ENCODE peak calls at places on chromosomes 6 and 20, in five cellular contexts. One of them, this sample, is unnamed.

GRCh38 chr6:20487669-20488375 is 46.4 kb upstream of the CDKAL1 start:
- DNase-seq in HepG2: no peak
- DNase-seq in K562: no peak
- DNase-seq in SK-N-SH: no peak
- DNase-seq in H1: no peak
- DNase-seq in this sample: no peak

GRCh38 chr20:44448753-44449546 is 26.7 kb upstream of the TTPAL start:
- DNase-seq in H1: peak; percentile 80
- DNase-seq in K562: peak; percentile 70
- DNase-seq in HepG2: peak; percentile 68
- DNase-seq in SK-N-SH: peak; percentile 30
- DNase-seq in this sample: no peak

GRCh38 chr20:32004963-32005362 is 5.3 kb upstream of the CCM2L start:
- DNase-seq in K562: peak; percentile 30
- DNase-seq in HepG2: no peak
- DNase-seq in H1: no peak
- DNase-seq in SK-N-SH: no peak
- DNase-seq in this sample: peak; percentile 35

GRCh38 chr20:36745234-36745926 is 510 bp downstream of the NDRG3 start:
- DNase-seq in SK-N-SH: no peak
- DNase-seq in K562: no peak
- DNase-seq in HepG2: peak; percentile 34
- DNase-seq in H1: no peak
- DNase-seq in this sample: peak; percentile 49

GRCh38 chr20:32527447-32528055 is 57.6 kb downstream of the NOL4L start:
- DNase-seq in K562: no peak
- DNase-seq in SK-N-SH: peak; percentile 79
- DNase-seq in HepG2: no peak
- DNase-seq in H1: no peak
- DNase-seq in this sample: no peak

GRCh38 chr20:25399038-25399430 is 8.4 kb upstream of the ABHD12 start:
- DNase-seq in H1: no peak
- DNase-seq in K562: peak; percentile 23
- DNase-seq in SK-N-SH: peak; percentile 68
- DNase-seq in HepG2: peak; percentile 91
- DNase-seq in this sample: peak; percentile 77

GRCh38 chr6:21883929-21884328 is 290.4 kb downstream of the SOX4 start:
- DNase-seq in K562: no peak
- DNase-seq in SK-N-SH: no peak
- DNase-seq in H1: no peak
- DNase-seq in HepG2: no peak
- DNase-seq in this sample: no peak

GRCh38 chr6:116405147-116405546 is 34.4 kb downstream of the DSE start:
- DNase-seq in HepG2: no peak
- DNase-seq in SK-N-SH: peak; percentile 34
- DNase-seq in H1: no peak
- DNase-seq in K562: no peak
- DNase-seq in this sample: no peak

GRCh38 chr20:4811661-4812181 is 90.0 kb downstream of the PRND start:
- DNase-seq in SK-N-SH: no peak
- DNase-seq in HepG2: no peak
- DNase-seq in K562: no peak
- DNase-seq in H1: no peak
- DNase-seq in this sample: no peak

GRCh38 chr6:155050311-155050710 is 55.2 kb downstream of the TIAM2 start:
- DNase-seq in H1: peak; percentile 4
- DNase-seq in HepG2: no peak
- DNase-seq in K562: no peak
- DNase-seq in SK-N-SH: no peak
- DNase-seq in this sample: no peak

GRCh38 chr20:19835533-19836222 is 77.6 kb downstream of the RIN2 start:
- DNase-seq in HepG2: no peak
- DNase-seq in H1: no peak
- DNase-seq in SK-N-SH: peak; percentile 79
- DNase-seq in K562: no peak
- DNase-seq in this sample: no peak

GRCh38 chr20:31788578-31788977 is 30.6 kb upstream of the MYLK2 start:
- DNase-seq in K562: no peak
- DNase-seq in HepG2: no peak
- DNase-seq in SK-N-SH: no peak
- DNase-seq in H1: no peak
- DNase-seq in this sample: peak; percentile 20

GRCh38 chr6:134938896-134939295 is 11.0 kb downstream of the ALDH8A1 start:
- DNase-seq in HepG2: no peak
- DNase-seq in SK-N-SH: no peak
- DNase-seq in H1: no peak
- DNase-seq in K562: no peak
- DNase-seq in this sample: no peak

GRCh38 chr6:161228911-161229591 is 44.8 kb downstream of the AGPAT4 start:
- DNase-seq in K562: no peak
- DNase-seq in HepG2: no peak
- DNase-seq in H1: no peak
- DNase-seq in SK-N-SH: no peak
- DNase-seq in this sample: no peak

GRCh38 chr20:46343358-46344357 is 35.4 kb upstream of the CDH22 start:
- DNase-seq in K562: no peak
- DNase-seq in HepG2: no peak
- DNase-seq in H1: no peak
- DNase-seq in SK-N-SH: no peak
- DNase-seq in this sample: no peak

GRCh38 chr20:61526907-61527306 is 274.8 kb downstream of the CDH4 start:
- DNase-seq in K562: no peak
- DNase-seq in HepG2: no peak
- DNase-seq in H1: no peak
- DNase-seq in SK-N-SH: no peak
- DNase-seq in this sample: no peak

GRCh38 chr20:25018841-25019240 is 26.3 kb upstream of the APMAP start:
- DNase-seq in HepG2: no peak
- DNase-seq in K562: no peak
- DNase-seq in H1: no peak
- DNase-seq in SK-N-SH: no peak
- DNase-seq in this sample: no peak

GRCh38 chr20:64100566-64100888 is 6.8 kb downstream of the NPBWR2 start:
- DNase-seq in SK-N-SH: no peak
- DNase-seq in HepG2: no peak
- DNase-seq in H1: no peak
- DNase-seq in K562: no peak
- DNase-seq in this sample: no peak

GRCh38 chr20:50611128-50611810 is 80.1 kb downstream of the RIPOR3 start:
- DNase-seq in H1: no peak
- DNase-seq in K562: no peak
- DNase-seq in SK-N-SH: no peak
- DNase-seq in HepG2: no peak
- DNase-seq in this sample: no peak

GRCh38 chr20:47982574-47983360 is 197.5 kb upstream of the SULF2 start:
- DNase-seq in K562: peak; percentile 19
- DNase-seq in SK-N-SH: no peak
- DNase-seq in H1: no peak
- DNase-seq in HepG2: no peak
- DNase-seq in this sample: no peak

GRCh38 chr6:81820979-81821378 is 68.5 kb upstream of the TENT5A start:
- DNase-seq in HepG2: no peak
- DNase-seq in SK-N-SH: no peak
- DNase-seq in H1: no peak
- DNase-seq in K562: no peak
- DNase-seq in this sample: no peak

GRCh38 chr6:6331393-6331792 is 10.9 kb upstream of the F13A1 start:
- DNase-seq in H1: no peak
- DNase-seq in HepG2: no peak
- DNase-seq in K562: no peak
- DNase-seq in SK-N-SH: no peak
- DNase-seq in this sample: no peak

GRCh38 chr6:2129076-2129695 is 116.2 kb downstream of the GMDS start:
- DNase-seq in HepG2: no peak
- DNase-seq in H1: no peak
- DNase-seq in K562: no peak
- DNase-seq in SK-N-SH: no peak
- DNase-seq in this sample: no peak

GRCh38 chr6:141969201-141969600 is 163.5 kb upstream of the GJE1 start:
- DNase-seq in SK-N-SH: no peak
- DNase-seq in K562: no peak
- DNase-seq in H1: no peak
- DNase-seq in HepG2: no peak
- DNase-seq in this sample: no peak

GRCh38 chr6:93964296-93964695 is 544.9 kb upstream of the EPHA7 start:
- DNase-seq in K562: no peak
- DNase-seq in HepG2: no peak
- DNase-seq in H1: no peak
- DNase-seq in SK-N-SH: no peak
- DNase-seq in this sample: no peak

GRCh38 chr6:16337280-16337975 is 99.0 kb downstream of the GMPR start:
- DNase-seq in SK-N-SH: peak; percentile 81
- DNase-seq in HepG2: no peak
- DNase-seq in K562: no peak
- DNase-seq in H1: no peak
- DNase-seq in this sample: no peak

GRCh38 chr20:31595654-31596411 is 9.3 kb upstream of the ID1 start:
- DNase-seq in K562: no peak
- DNase-seq in SK-N-SH: peak; percentile 90
- DNase-seq in HepG2: peak; percentile 96
- DNase-seq in H1: peak; percentile 78
- DNase-seq in this sample: peak; percentile 95

GRCh38 chr6:89434954-89435353 is 2.0 kb downstream of the ANKRD6 start:
- DNase-seq in SK-N-SH: no peak
- DNase-seq in K562: no peak
- DNase-seq in H1: no peak
- DNase-seq in HepG2: no peak
- DNase-seq in this sample: no peak

GRCh38 chr20:51331466-51331865 is 211.1 kb downstream of the NFATC2 start:
- DNase-seq in HepG2: no peak
- DNase-seq in SK-N-SH: no peak
- DNase-seq in H1: no peak
- DNase-seq in K562: no peak
- DNase-seq in this sample: no peak

DNA sequence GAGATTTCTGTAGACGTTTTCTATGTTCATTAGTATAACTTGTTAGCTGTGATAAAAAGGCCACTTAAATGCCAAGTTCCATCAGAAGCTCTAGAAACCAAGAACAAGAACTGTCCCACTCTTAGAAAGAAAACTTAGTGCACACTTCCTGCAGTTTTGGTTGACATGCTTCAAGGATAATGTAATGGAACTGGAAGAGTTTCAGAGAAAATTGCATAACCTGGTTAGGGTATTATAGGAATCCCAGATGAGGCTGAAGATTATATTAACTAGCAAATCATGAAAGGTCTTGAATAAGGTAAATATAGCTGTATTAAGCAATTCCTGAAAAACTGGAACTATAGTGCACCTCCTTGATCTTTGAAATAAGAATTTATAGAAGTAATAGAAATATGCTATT is 1.8 kb upstream of the PHACTR2 start:
- DNase-seq in SK-N-SH: no peak
- DNase-seq in HepG2: peak; percentile 46
- DNase-seq in H1: no peak
- DNase-seq in K562: no peak
- DNase-seq in this sample: peak; percentile 21
- TF ChIP-seq CHD2 in SK-N-SH: no peak
- TF ChIP-seq CHD2 in HepG2: no peak
- TF ChIP-seq CHD2 in H1: no peak
- TF ChIP-seq CHD2 in K562: no peak
- TF ChIP-seq CHD2 in this sample: no peak

DNA sequence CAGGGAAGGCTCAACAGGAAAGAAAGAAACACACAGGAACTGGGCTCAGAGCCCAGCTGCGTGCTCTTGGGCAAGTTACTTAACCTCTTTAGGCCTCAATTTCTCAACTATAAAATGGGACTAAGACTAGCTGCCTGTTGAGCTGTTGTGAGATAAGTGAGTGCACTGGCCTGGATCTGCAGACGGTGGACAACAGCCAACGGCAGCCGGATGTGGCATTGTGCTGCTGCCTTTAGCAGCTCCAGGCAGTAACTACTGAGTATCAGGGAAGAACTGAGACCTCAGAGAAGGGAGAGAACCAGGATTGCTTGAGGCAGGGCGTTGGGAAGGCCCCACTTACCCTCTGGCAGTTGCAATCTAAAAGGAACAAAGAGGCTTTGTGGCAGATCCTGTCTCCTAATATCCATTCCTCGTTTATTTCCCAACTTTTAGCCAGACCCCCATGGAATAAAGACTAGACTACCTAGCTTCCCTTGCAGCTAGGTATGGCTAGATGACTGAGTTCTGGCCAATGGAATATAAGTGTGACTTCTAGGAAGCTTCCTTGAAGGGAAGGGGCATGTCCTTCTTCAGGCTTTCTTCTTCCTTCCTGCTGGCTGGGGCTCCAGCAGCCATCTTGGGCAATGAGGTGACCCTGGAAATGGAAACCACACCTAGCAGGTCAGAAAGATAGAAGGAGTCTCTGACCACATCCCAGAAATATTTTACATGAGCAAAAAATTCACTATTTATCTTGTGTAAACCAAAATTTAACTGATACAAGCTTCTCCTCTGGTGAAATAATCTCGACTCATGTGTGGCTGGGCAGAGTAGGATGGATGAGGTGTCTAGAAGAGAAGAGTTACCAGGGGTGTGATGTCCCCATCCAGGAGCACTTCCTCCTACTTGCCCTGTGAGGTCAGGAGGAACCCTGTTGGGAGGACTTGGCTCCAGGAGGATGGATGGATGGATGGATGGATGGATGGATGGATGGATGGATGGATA is 67.6 kb downstream of the MRPL14 start:
- DNase-seq in SK-N-SH: no peak
- DNase-seq in K562: no peak
- DNase-seq in HepG2: no peak
- DNase-seq in H1: no peak
- DNase-seq in this sample: no peak
- H3K4me1 ChIP-seq in SK-N-SH: peaks cover 80% of the 10 kb centered on the region
- H3K4me1 ChIP-seq in K562: peaks cover 57% of the 10 kb centered on the region
- H3K4me1 ChIP-seq in HepG2: peaks cover 82% of the 10 kb centered on the region
- H3K4me1 ChIP-seq in H1: peaks cover 4% of the 10 kb centered on the region
- H3K4me1 ChIP-seq in this sample: peaks cover 75% of the 10 kb centered on the region

GRCh38 chr6:118509009-118509617 is 39.0 kb upstream of the PLN start:
- DNase-seq in HepG2: peak; percentile 26
- DNase-seq in SK-N-SH: peak; percentile 22
- DNase-seq in H1: no peak
- DNase-seq in K562: peak; percentile 16
- DNase-seq in this sample: peak; percentile 2
- TF ChIP-seq CHD2 in HepG2: no peak
- TF ChIP-seq CHD2 in SK-N-SH: no peak
- TF ChIP-seq CHD2 in H1: no peak
- TF ChIP-seq CHD2 in K562: no peak
- TF ChIP-seq CHD2 in this sample: no peak

GRCh38 chr6:170225852-170226417 is 64.9 kb downstream of the DLL1 start:
- DNase-seq in HepG2: no peak
- DNase-seq in SK-N-SH: no peak
- DNase-seq in K562: no peak
- DNase-seq in H1: no peak
- DNase-seq in this sample: no peak

GRCh38 chr6:170222498-170223471 is 68.1 kb downstream of the DLL1 start:
- DNase-seq in HepG2: no peak
- DNase-seq in SK-N-SH: peak; percentile 17
- DNase-seq in H1: peak; percentile 43
- DNase-seq in K562: no peak
- DNase-seq in this sample: no peak

GRCh38 chr6:170226647-170227046 is 64.2 kb downstream of the DLL1 start:
- DNase-seq in SK-N-SH: no peak
- DNase-seq in H1: no peak
- DNase-seq in HepG2: no peak
- DNase-seq in K562: no peak
- DNase-seq in this sample: no peak

GRCh38 chr6:170223718-170224693 is 66.9 kb downstream of the DLL1 start:
- DNase-seq in K562: no peak
- DNase-seq in SK-N-SH: peak; percentile 73
- DNase-seq in H1: peak; percentile 35
- DNase-seq in HepG2: no peak
- DNase-seq in this sample: no peak

GRCh38 chr6:170224694-170225660 is 65.9 kb downstream of the DLL1 start:
- DNase-seq in HepG2: no peak
- DNase-seq in SK-N-SH: no peak
- DNase-seq in H1: peak; percentile 44
- DNase-seq in K562: no peak
- DNase-seq in this sample: no peak
- H3K4me1 ChIP-seq in HepG2: no peaks in the 10 kb centered on the region
- H3K4me1 ChIP-seq in SK-N-SH: peaks cover 26% of the 10 kb centered on the region
- H3K4me1 ChIP-seq in H1: no peaks in the 10 kb centered on the region
- H3K4me1 ChIP-seq in K562: peaks cover 11% of the 10 kb centered on the region
- H3K4me1 ChIP-seq in this sample: no peaks in the 10 kb centered on the region

This sample was measured in A549.